ENCODE peak calls at places on chromosomes 2 and 18, in eight cellular contexts. One of them, this sample, is unnamed.

GRCh38 chr2:127645395-127646291 is at the start of gene GPR17:
- DNase-seq in substantia nigra: peak
- DNase-seq in activated CD4-positive, alpha-beta T cell treated with anti-CD3 and anti-CD28 coated beads for 1 hour: no peak
- DNase-seq in NCI-H82: no peak
- DNase-seq in GM04504: no peak
- DNase-seq in stimulated activated CD8-positive, alpha-beta memory T cell treated with anti-CD3 and anti-CD28 coated beads, Interleukin-15, amount 100 ng/mL, for 24 hours: no peak
- DNase-seq in frontal cortex: no peak
- DNase-seq in CD8-positive, alpha-beta memory T cell: peak
- DNase-seq in this sample: no peak

GRCh38 chr2:203694186-203694585 is 12.3 kb upstream of the CD28 start:
- DNase-seq in stimulated activated CD8-positive, alpha-beta memory T cell treated with anti-CD3 and anti-CD28 coated beads, Interleukin-15, amount 100 ng/mL, for 24 hours: no peak
- DNase-seq in NCI-H82: no peak
- DNase-seq in substantia nigra: no peak
- DNase-seq in CD8-positive, alpha-beta memory T cell: no peak
- DNase-seq in frontal cortex: no peak
- DNase-seq in GM04504: no peak
- DNase-seq in activated CD4-positive, alpha-beta T cell treated with anti-CD3 and anti-CD28 coated beads for 1 hour: no peak
- DNase-seq in this sample: no peak

GRCh38 chr2:383888-384287 is 96.0 kb upstream of the ALKAL2 start:
- DNase-seq in frontal cortex: no peak
- DNase-seq in GM04504: no peak
- DNase-seq in activated CD4-positive, alpha-beta T cell treated with anti-CD3 and anti-CD28 coated beads for 1 hour: no peak
- DNase-seq in NCI-H82: no peak
- DNase-seq in CD8-positive, alpha-beta memory T cell: no peak
- DNase-seq in substantia nigra: no peak
- DNase-seq in stimulated activated CD8-positive, alpha-beta memory T cell treated with anti-CD3 and anti-CD28 coated beads, Interleukin-15, amount 100 ng/mL, for 24 hours: no peak
- DNase-seq in this sample: no peak

GRCh38 chr2:189577108-189577507 is 3.5 kb downstream of the SLC40A1 start:
- DNase-seq in stimulated activated CD8-positive, alpha-beta memory T cell treated with anti-CD3 and anti-CD28 coated beads, Interleukin-15, amount 100 ng/mL, for 24 hours: no peak
- DNase-seq in NCI-H82: no peak
- DNase-seq in activated CD4-positive, alpha-beta T cell treated with anti-CD3 and anti-CD28 coated beads for 1 hour: no peak
- DNase-seq in substantia nigra: no peak
- DNase-seq in frontal cortex: no peak
- DNase-seq in GM04504: no peak
- DNase-seq in CD8-positive, alpha-beta memory T cell: no peak
- DNase-seq in this sample: no peak

GRCh38 chr18:55650363-55650870 is 62.4 kb upstream of the TCF4 start:
- DNase-seq in frontal cortex: no peak
- DNase-seq in stimulated activated CD8-positive, alpha-beta memory T cell treated with anti-CD3 and anti-CD28 coated beads, Interleukin-15, amount 100 ng/mL, for 24 hours: no peak
- DNase-seq in CD8-positive, alpha-beta memory T cell: no peak
- DNase-seq in activated CD4-positive, alpha-beta T cell treated with anti-CD3 and anti-CD28 coated beads for 1 hour: no peak
- DNase-seq in NCI-H82: no peak
- DNase-seq in substantia nigra: no peak
- DNase-seq in GM04504: no peak
- DNase-seq in this sample: no peak

GRCh38 chr2:3319134-3319533 is 58.5 kb downstream of the EIPR1 start:
- DNase-seq in GM04504: no peak
- DNase-seq in frontal cortex: no peak
- DNase-seq in CD8-positive, alpha-beta memory T cell: no peak
- DNase-seq in NCI-H82: no peak
- DNase-seq in activated CD4-positive, alpha-beta T cell treated with anti-CD3 and anti-CD28 coated beads for 1 hour: no peak
- DNase-seq in substantia nigra: no peak
- DNase-seq in stimulated activated CD8-positive, alpha-beta memory T cell treated with anti-CD3 and anti-CD28 coated beads, Interleukin-15, amount 100 ng/mL, for 24 hours: no peak
- DNase-seq in this sample: no peak

GRCh38 chr2:11540148-11540995 is 6.5 kb downstream of the GREB1 start:
- DNase-seq in GM04504: no peak
- DNase-seq in stimulated activated CD8-positive, alpha-beta memory T cell treated with anti-CD3 and anti-CD28 coated beads, Interleukin-15, amount 100 ng/mL, for 24 hours: no peak
- DNase-seq in frontal cortex: no peak
- DNase-seq in activated CD4-positive, alpha-beta T cell treated with anti-CD3 and anti-CD28 coated beads for 1 hour: no peak
- DNase-seq in substantia nigra: no peak
- DNase-seq in NCI-H82: no peak
- DNase-seq in CD8-positive, alpha-beta memory T cell: no peak
- DNase-seq in this sample: no peak

GRCh38 chr2:7165736-7166135 is 248.5 kb downstream of the RNF144A start:
- DNase-seq in substantia nigra: no peak
- DNase-seq in GM04504: no peak
- DNase-seq in activated CD4-positive, alpha-beta T cell treated with anti-CD3 and anti-CD28 coated beads for 1 hour: no peak
- DNase-seq in NCI-H82: no peak
- DNase-seq in CD8-positive, alpha-beta memory T cell: no peak
- DNase-seq in frontal cortex: no peak
- DNase-seq in stimulated activated CD8-positive, alpha-beta memory T cell treated with anti-CD3 and anti-CD28 coated beads, Interleukin-15, amount 100 ng/mL, for 24 hours: no peak
- DNase-seq in this sample: no peak

GRCh38 chr2:135664623-135665068 is 77.0 kb upstream of the UBXN4 start:
- DNase-seq in activated CD4-positive, alpha-beta T cell treated with anti-CD3 and anti-CD28 coated beads for 1 hour: no peak
- DNase-seq in NCI-H82: no peak
- DNase-seq in GM04504: peak
- DNase-seq in stimulated activated CD8-positive, alpha-beta memory T cell treated with anti-CD3 and anti-CD28 coated beads, Interleukin-15, amount 100 ng/mL, for 24 hours: no peak
- DNase-seq in frontal cortex: no peak
- DNase-seq in substantia nigra: no peak
- DNase-seq in CD8-positive, alpha-beta memory T cell: no peak
- DNase-seq in this sample: no peak

GRCh38 chr2:74915743-74916142 is 42.7 kb upstream of the POLE4 start:
- DNase-seq in activated CD4-positive, alpha-beta T cell treated with anti-CD3 and anti-CD28 coated beads for 1 hour: no peak
- DNase-seq in frontal cortex: no peak
- DNase-seq in CD8-positive, alpha-beta memory T cell: no peak
- DNase-seq in NCI-H82: no peak
- DNase-seq in substantia nigra: no peak
- DNase-seq in stimulated activated CD8-positive, alpha-beta memory T cell treated with anti-CD3 and anti-CD28 coated beads, Interleukin-15, amount 100 ng/mL, for 24 hours: no peak
- DNase-seq in GM04504: no peak
- DNase-seq in this sample: no peak

GRCh38 chr2:120983344-120983743 is 247.7 kb downstream of the GLI2 start:
- DNase-seq in CD8-positive, alpha-beta memory T cell: no peak
- DNase-seq in activated CD4-positive, alpha-beta T cell treated with anti-CD3 and anti-CD28 coated beads for 1 hour: no peak
- DNase-seq in frontal cortex: no peak
- DNase-seq in GM04504: no peak
- DNase-seq in substantia nigra: peak
- DNase-seq in NCI-H82: no peak
- DNase-seq in stimulated activated CD8-positive, alpha-beta memory T cell treated with anti-CD3 and anti-CD28 coated beads, Interleukin-15, amount 100 ng/mL, for 24 hours: no peak
- DNase-seq in this sample: no peak

GRCh38 chr2:209680596-209680995 is 91.0 kb upstream of the UNC80 start:
- DNase-seq in CD8-positive, alpha-beta memory T cell: no peak
- DNase-seq in stimulated activated CD8-positive, alpha-beta memory T cell treated with anti-CD3 and anti-CD28 coated beads, Interleukin-15, amount 100 ng/mL, for 24 hours: no peak
- DNase-seq in activated CD4-positive, alpha-beta T cell treated with anti-CD3 and anti-CD28 coated beads for 1 hour: no peak
- DNase-seq in GM04504: no peak
- DNase-seq in frontal cortex: no peak
- DNase-seq in substantia nigra: no peak
- DNase-seq in NCI-H82: peak
- DNase-seq in this sample: no peak

GRCh38 chr2:202025816-202026215 is 7.8 kb upstream of the FZD7 start:
- DNase-seq in GM04504: no peak
- DNase-seq in stimulated activated CD8-positive, alpha-beta memory T cell treated with anti-CD3 and anti-CD28 coated beads, Interleukin-15, amount 100 ng/mL, for 24 hours: no peak
- DNase-seq in CD8-positive, alpha-beta memory T cell: no peak
- DNase-seq in frontal cortex: no peak
- DNase-seq in substantia nigra: no peak
- DNase-seq in activated CD4-positive, alpha-beta T cell treated with anti-CD3 and anti-CD28 coated beads for 1 hour: no peak
- DNase-seq in NCI-H82: no peak
- DNase-seq in this sample: peak

GRCh38 chr2:45935791-45936622 is 284.5 kb downstream of the PRKCE start:
- DNase-seq in activated CD4-positive, alpha-beta T cell treated with anti-CD3 and anti-CD28 coated beads for 1 hour: peak
- DNase-seq in CD8-positive, alpha-beta memory T cell: no peak
- DNase-seq in GM04504: peak
- DNase-seq in substantia nigra: peak
- DNase-seq in stimulated activated CD8-positive, alpha-beta memory T cell treated with anti-CD3 and anti-CD28 coated beads, Interleukin-15, amount 100 ng/mL, for 24 hours: no peak
- DNase-seq in NCI-H82: peak
- DNase-seq in frontal cortex: peak
- DNase-seq in this sample: peak

GRCh38 chr2:26411419-26411818 is 9.7 kb downstream of the DRC1 start:
- DNase-seq in GM04504: no peak
- DNase-seq in activated CD4-positive, alpha-beta T cell treated with anti-CD3 and anti-CD28 coated beads for 1 hour: no peak
- DNase-seq in substantia nigra: no peak
- DNase-seq in stimulated activated CD8-positive, alpha-beta memory T cell treated with anti-CD3 and anti-CD28 coated beads, Interleukin-15, amount 100 ng/mL, for 24 hours: no peak
- DNase-seq in CD8-positive, alpha-beta memory T cell: no peak
- DNase-seq in frontal cortex: no peak
- DNase-seq in NCI-H82: no peak
- DNase-seq in this sample: no peak

GRCh38 chr2:43070039-43070438 is 156.4 kb downstream of the ZFP36L2 start:
- DNase-seq in NCI-H82: no peak
- DNase-seq in substantia nigra: peak
- DNase-seq in activated CD4-positive, alpha-beta T cell treated with anti-CD3 and anti-CD28 coated beads for 1 hour: no peak
- DNase-seq in CD8-positive, alpha-beta memory T cell: no peak
- DNase-seq in stimulated activated CD8-positive, alpha-beta memory T cell treated with anti-CD3 and anti-CD28 coated beads, Interleukin-15, amount 100 ng/mL, for 24 hours: no peak
- DNase-seq in GM04504: no peak
- DNase-seq in frontal cortex: peak
- DNase-seq in this sample: no peak

GRCh38 chr2:8631465-8632005 is 50.3 kb upstream of the ID2 start:
- DNase-seq in substantia nigra: no peak
- DNase-seq in stimulated activated CD8-positive, alpha-beta memory T cell treated with anti-CD3 and anti-CD28 coated beads, Interleukin-15, amount 100 ng/mL, for 24 hours: no peak
- DNase-seq in frontal cortex: no peak
- DNase-seq in GM04504: no peak
- DNase-seq in NCI-H82: no peak
- DNase-seq in CD8-positive, alpha-beta memory T cell: peak
- DNase-seq in activated CD4-positive, alpha-beta T cell treated with anti-CD3 and anti-CD28 coated beads for 1 hour: no peak
- DNase-seq in this sample: no peak

GRCh38 chr2:150478206-150478974 is 9.1 kb downstream of the RND3 start:
- DNase-seq in CD8-positive, alpha-beta memory T cell: no peak
- DNase-seq in frontal cortex: no peak
- DNase-seq in substantia nigra: no peak
- DNase-seq in NCI-H82: no peak
- DNase-seq in GM04504: peak
- DNase-seq in stimulated activated CD8-positive, alpha-beta memory T cell treated with anti-CD3 and anti-CD28 coated beads, Interleukin-15, amount 100 ng/mL, for 24 hours: no peak
- DNase-seq in activated CD4-positive, alpha-beta T cell treated with anti-CD3 and anti-CD28 coated beads for 1 hour: no peak
- DNase-seq in this sample: no peak

GRCh38 chr2:170843656-170844055 is 27.0 kb downstream of the GAD1 start:
- DNase-seq in stimulated activated CD8-positive, alpha-beta memory T cell treated with anti-CD3 and anti-CD28 coated beads, Interleukin-15, amount 100 ng/mL, for 24 hours: no peak
- DNase-seq in frontal cortex: no peak
- DNase-seq in CD8-positive, alpha-beta memory T cell: no peak
- DNase-seq in activated CD4-positive, alpha-beta T cell treated with anti-CD3 and anti-CD28 coated beads for 1 hour: no peak
- DNase-seq in NCI-H82: no peak
- DNase-seq in substantia nigra: no peak
- DNase-seq in GM04504: peak
- DNase-seq in this sample: peak

GRCh38 chr2:241728627-241729026 is 5.8 kb upstream of the D2HGDH start:
- DNase-seq in activated CD4-positive, alpha-beta T cell treated with anti-CD3 and anti-CD28 coated beads for 1 hour: no peak
- DNase-seq in stimulated activated CD8-positive, alpha-beta memory T cell treated with anti-CD3 and anti-CD28 coated beads, Interleukin-15, amount 100 ng/mL, for 24 hours: no peak
- DNase-seq in GM04504: no peak
- DNase-seq in CD8-positive, alpha-beta memory T cell: no peak
- DNase-seq in substantia nigra: peak
- DNase-seq in frontal cortex: peak
- DNase-seq in NCI-H82: no peak
- DNase-seq in this sample: no peak

GRCh38 chr2:157620956-157621355 is 7.7 kb downstream of the ACVR1C start:
- DNase-seq in stimulated activated CD8-positive, alpha-beta memory T cell treated with anti-CD3 and anti-CD28 coated beads, Interleukin-15, amount 100 ng/mL, for 24 hours: no peak
- DNase-seq in frontal cortex: no peak
- DNase-seq in CD8-positive, alpha-beta memory T cell: no peak
- DNase-seq in substantia nigra: no peak
- DNase-seq in activated CD4-positive, alpha-beta T cell treated with anti-CD3 and anti-CD28 coated beads for 1 hour: no peak
- DNase-seq in GM04504: peak
- DNase-seq in NCI-H82: no peak
- DNase-seq in this sample: no peak

GRCh38 chr2:120896904-120897303 is 161.2 kb downstream of the GLI2 start:
- DNase-seq in NCI-H82: no peak
- DNase-seq in activated CD4-positive, alpha-beta T cell treated with anti-CD3 and anti-CD28 coated beads for 1 hour: no peak
- DNase-seq in CD8-positive, alpha-beta memory T cell: peak
- DNase-seq in stimulated activated CD8-positive, alpha-beta memory T cell treated with anti-CD3 and anti-CD28 coated beads, Interleukin-15, amount 100 ng/mL, for 24 hours: no peak
- DNase-seq in substantia nigra: no peak
- DNase-seq in GM04504: no peak
- DNase-seq in frontal cortex: no peak
- DNase-seq in this sample: no peak

GRCh38 chr2:3644891-3645605 is 13.0 kb upstream of the ALLC start:
- DNase-seq in GM04504: no peak
- DNase-seq in stimulated activated CD8-positive, alpha-beta memory T cell treated with anti-CD3 and anti-CD28 coated beads, Interleukin-15, amount 100 ng/mL, for 24 hours: no peak
- DNase-seq in CD8-positive, alpha-beta memory T cell: no peak
- DNase-seq in frontal cortex: no peak
- DNase-seq in NCI-H82: no peak
- DNase-seq in activated CD4-positive, alpha-beta T cell treated with anti-CD3 and anti-CD28 coated beads for 1 hour: no peak
- DNase-seq in substantia nigra: no peak
- DNase-seq in this sample: no peak

GRCh38 chr2:216033403-216033802 is 20.1 kb upstream of the MREG start:
- DNase-seq in GM04504: no peak
- DNase-seq in substantia nigra: no peak
- DNase-seq in frontal cortex: no peak
- DNase-seq in activated CD4-positive, alpha-beta T cell treated with anti-CD3 and anti-CD28 coated beads for 1 hour: no peak
- DNase-seq in NCI-H82: no peak
- DNase-seq in CD8-positive, alpha-beta memory T cell: no peak
- DNase-seq in stimulated activated CD8-positive, alpha-beta memory T cell treated with anti-CD3 and anti-CD28 coated beads, Interleukin-15, amount 100 ng/mL, for 24 hours: no peak
- DNase-seq in this sample: no peak

GRCh38 chr2:109604597-109604996 is 9.2 kb downstream of the SEPTIN10 start:
- DNase-seq in frontal cortex: no peak
- DNase-seq in GM04504: peak
- DNase-seq in activated CD4-positive, alpha-beta T cell treated with anti-CD3 and anti-CD28 coated beads for 1 hour: no peak
- DNase-seq in substantia nigra: no peak
- DNase-seq in stimulated activated CD8-positive, alpha-beta memory T cell treated with anti-CD3 and anti-CD28 coated beads, Interleukin-15, amount 100 ng/mL, for 24 hours: no peak
- DNase-seq in NCI-H82: no peak
- DNase-seq in CD8-positive, alpha-beta memory T cell: no peak
- DNase-seq in this sample: no peak

GRCh38 chr2:66069937-66070716 is 364.8 kb upstream of the MEIS1 start:
- DNase-seq in frontal cortex: no peak
- DNase-seq in GM04504: no peak
- DNase-seq in CD8-positive, alpha-beta memory T cell: no peak
- DNase-seq in activated CD4-positive, alpha-beta T cell treated with anti-CD3 and anti-CD28 coated beads for 1 hour: no peak
- DNase-seq in substantia nigra: no peak
- DNase-seq in stimulated activated CD8-positive, alpha-beta memory T cell treated with anti-CD3 and anti-CD28 coated beads, Interleukin-15, amount 100 ng/mL, for 24 hours: no peak
- DNase-seq in NCI-H82: no peak
- DNase-seq in this sample: no peak

GRCh38 chr18:9232977-9233376 is 96.4 kb downstream of the ANKRD12 start:
- DNase-seq in activated CD4-positive, alpha-beta T cell treated with anti-CD3 and anti-CD28 coated beads for 1 hour: no peak
- DNase-seq in CD8-positive, alpha-beta memory T cell: no peak
- DNase-seq in frontal cortex: no peak
- DNase-seq in GM04504: no peak
- DNase-seq in substantia nigra: no peak
- DNase-seq in stimulated activated CD8-positive, alpha-beta memory T cell treated with anti-CD3 and anti-CD28 coated beads, Interleukin-15, amount 100 ng/mL, for 24 hours: no peak
- DNase-seq in NCI-H82: no peak
- DNase-seq in this sample: no peak

GRCh38 chr18:50879302-50880107 is 587 bp downstream of the ME2 start:
- DNase-seq in substantia nigra: peak
- DNase-seq in frontal cortex: no peak
- DNase-seq in CD8-positive, alpha-beta memory T cell: peak
- DNase-seq in stimulated activated CD8-positive, alpha-beta memory T cell treated with anti-CD3 and anti-CD28 coated beads, Interleukin-15, amount 100 ng/mL, for 24 hours: no peak
- DNase-seq in NCI-H82: peak
- DNase-seq in GM04504: no peak
- DNase-seq in activated CD4-positive, alpha-beta T cell treated with anti-CD3 and anti-CD28 coated beads for 1 hour: peak
- DNase-seq in this sample: no peak

This sample was measured in AG09309.